ENCODE peak calls at places on chromosome 17, in six cellular contexts. G, F, I, P, E and T are unnamed samples.

GRCh38 chr17:2138318-2138717 is 83.4 kb downstream of the HIC1 start:
- DNase-seq in I (no peak), E (peak), P (no peak), F (no peak), G (no peak), T (no peak)

GRCh38 chr17:77854759-77855745 is 103.5 kb upstream of the TNRC6C start:
- DNase-seq in F (no peak), I (no peak), P (no peak), E (no peak), G (no peak), T (no peak)

GRCh38 chr17:46820592-46821450 is 2.3 kb upstream of the WNT3 start:
- DNase-seq in P (no peak), E (no peak), G (no peak), F (no peak), I (no peak), T (no peak)

GRCh38 chr17:17492085-17492484 is 4.1 kb downstream of the RASD1 start:
- DNase-seq in F (no peak), E (no peak), P (no peak), I (peak), G (no peak), T (no peak)

GRCh38 chr17:19987897-19988296 is 10.3 kb upstream of the AKAP10 start:
- DNase-seq in G (no peak), E (no peak), P (no peak), F (no peak), I (no peak), T (no peak)

GRCh38 chr17:80068301-80069160 is 32.1 kb downstream of the CCDC40 start:
- DNase-seq in F (peak), G (no peak), I (peak), P (no peak), E (no peak), T (no peak)

GRCh38 chr17:38871247-38871991 is 1.6 kb downstream of the LASP1 start:
- DNase-seq in P (no peak), F (peak), G (peak), I (peak), E (peak), T (peak)

GRCh38 chr17:55699178-55699865 is 23.3 kb downstream of the TMEM100 start:
- DNase-seq in E (no peak), F (no peak), P (no peak), I (no peak), G (no peak), T (no peak)

GRCh38 chr17:55632893-55633292 is 89.8 kb downstream of the TMEM100 start:
- DNase-seq in F (peak), I (no peak), P (no peak), G (no peak), E (no peak), T (peak)

GRCh38 chr17:43601280-43602050 is 55.3 kb upstream of the ETV4 start:
- DNase-seq in E (no peak), G (no peak), P (no peak), F (peak), I (peak), T (no peak)